ENCODE peak calls at places on chromosome X, in seven cellular contexts. G, T, L, U, O, V and J are unnamed samples.

GRCh38 chrX:115413246-115413878 is 123.8 kb downstream of the LUZP4 start:
- DNase-seq in O (peak; percentile 24), L (no peak), T (no peak), V (peak; percentile 39), G (no peak), U (no peak), J (no peak)

GRCh38 chrX:114073926-114074325 is 510.0 kb upstream of the HTR2C start:
- DNase-seq in V (no peak), U (no peak), L (no peak), O (no peak), T (no peak), G (no peak), J (no peak)

GRCh38 chrX:131671714-131672113 is 127.8 kb downstream of the OR13H1 start:
- DNase-seq in V (no peak), G (no peak), T (no peak), O (no peak), U (no peak), L (no peak), J (no peak)

GRCh38 chrX:46992070-46992469 is 79.8 kb downstream of the JADE3 start:
- DNase-seq in O (no peak), L (no peak), T (no peak), G (no peak), U (no peak), V (no peak), J (no peak)

GRCh38 chrX:35919536-35920309 is at the start of gene CFAP47:
- DNase-seq in T (no peak), U (no peak), L (no peak), V (no peak), O (no peak), G (no peak), J (no peak)

GRCh38 chrX:150544222-150544787 is 24.1 kb upstream of the MTM1 start:
- DNase-seq in O (no peak), T (peak; percentile 10), V (no peak), G (no peak), U (no peak), L (no peak), J (no peak)

GRCh38 chrX:3669841-3670240 is 43.6 kb downstream of the PRKX start:
- DNase-seq in O (no peak), T (no peak), G (no peak), V (no peak), L (no peak), U (no peak), J (no peak)

GRCh38 chrX:20654596-20655106 is 387.9 kb upstream of the RPS6KA3 start:
- DNase-seq in V (no peak), O (no peak), G (no peak), U (no peak), L (no peak), T (no peak), J (no peak)

GRCh38 chrX:12390301-12390700 is 252.0 kb downstream of the FRMPD4 start:
- DNase-seq in O (no peak), L (no peak), V (no peak), U (no peak), G (no peak), T (no peak), J (no peak)

GRCh38 chrX:102711872-102712215 is 404 bp upstream of the GPRASP2 start:
- DNase-seq in L (no peak), O (no peak), T (no peak), V (no peak), G (no peak), U (no peak), J (no peak)

GRCh38 chrX:102714994-102715393 is 2.7 kb downstream of the GPRASP2 start:
- DNase-seq in O (no peak), G (no peak), T (no peak), L (no peak), U (no peak), V (no peak), J (no peak)

GRCh38 chrX:102715967-102716366 is 3.7 kb downstream of the GPRASP2 start:
- DNase-seq in L (no peak), T (no peak), G (no peak), U (no peak), V (no peak), O (no peak), J (no peak)

GRCh38 chrX:102712216-102712966 is at the start of gene GPRASP2:
- DNase-seq in U (no peak), O (no peak), L (no peak), V (no peak), T (no peak), G (no peak), J (peak; percentile 47)

GRCh38 chrX:102712967-102713677 is 874 bp downstream of the GPRASP2 start:
- DNase-seq in T (no peak), O (peak; percentile 34), V (no peak), G (peak; percentile 60), L (no peak), U (no peak), J (peak; percentile 36)
- H3K27ac ChIP-seq in T (no peak overlapping the region), O (no peak overlapping the region), V (no peak overlapping the region), G (peak overlapping the region; percentile 65), L (no peak overlapping the region), U (peak overlapping the region; percentile 59), J (peak overlapping the region; percentile 58)

GRCh38 chrX:103685396-103685795 is 1.1 kb downstream of the MORF4L2 start:
- DNase-seq in U (no peak), G (no peak), L (no peak), V (no peak), T (no peak), O (peak; percentile 6), J (no peak)
- H3K27ac ChIP-seq in U (peak overlapping the region; percentile 92), G (peak overlapping the region; percentile 94), L (peak overlapping the region; percentile 91), V (peak overlapping the region; percentile 97), T (peak overlapping the region; percentile 96), O (peak overlapping the region; percentile 87), J (peak overlapping the region; percentile 87)

GRCh38 chrX:119427795-119428185 is 28.7 kb downstream of the SLC25A43 start:
- DNase-seq in T (no peak), L (no peak), V (no peak), G (no peak), O (no peak), U (no peak), J (no peak)
- H3K27ac ChIP-seq in T (peak overlapping the region; percentile 93), L (no peak overlapping the region), V (no peak overlapping the region), G (no peak overlapping the region), O (no peak overlapping the region), U (no peak overlapping the region), J (no peak overlapping the region)

GRCh38 chrX:18887177-18887820 is 96.6 kb downstream of the PHKA2 start:
- DNase-seq in L (no peak), T (no peak), U (no peak), G (no peak), O (no peak), V (no peak), J (peak; percentile 37)

GRCh38 chrX:18889346-18889745 is 94.6 kb downstream of the PHKA2 start:
- DNase-seq in U (no peak), G (no peak), T (no peak), L (no peak), V (no peak), O (no peak), J (no peak)

GRCh38 chrX:18889982-18890381 is 93.9 kb downstream of the PHKA2 start:
- DNase-seq in T (peak; percentile 34), O (no peak), U (no peak), G (no peak), V (no peak), L (no peak), J (no peak)

GRCh38 chrX:18887821-18888205 is 96.1 kb downstream of the PHKA2 start:
- DNase-seq in O (no peak), V (no peak), U (no peak), L (no peak), G (no peak), T (no peak), J (no peak)

GRCh38 chrX:18888281-18888680 is 95.6 kb downstream of the PHKA2 start:
- DNase-seq in T (no peak), V (no peak), O (no peak), U (no peak), L (no peak), G (no peak), J (no peak)
- H3K27ac ChIP-seq in T (no peak overlapping the region), V (no peak overlapping the region), O (no peak overlapping the region), U (no peak overlapping the region), L (no peak overlapping the region), G (peak overlapping the region; percentile 69), J (peak overlapping the region; percentile 80)

GRCh38 chrX:136183175-136183574 is 35.8 kb downstream of the FHL1 start:
- DNase-seq in T (no peak), O (no peak), V (no peak), L (no peak), U (no peak), G (no peak), J (no peak)
- H3K27ac ChIP-seq in T (no peak overlapping the region), O (no peak overlapping the region), V (no peak overlapping the region), L (no peak overlapping the region), U (no peak overlapping the region), G (no peak overlapping the region), J (peak overlapping the region; percentile 95)